ENCODE peak calls at places on chromosomes 6 and 20, in seven cellular contexts. One of them, this sample, is unnamed.

GRCh38 chr20:44746367-44747165 is 901 bp downstream of the KCNK15 start:
- DNase-seq in Calu3: peak; percentile 71
- DNase-seq in stimulated activated CD4-positive, alpha-beta T cell treated with anti-CD3 and anti-CD28 coated beads, TNF-alpha, amount 100 ng/mL, for 4 hours: no peak
- DNase-seq in stimulated activated naive B cell treated with anti-CD40 and anti-IgM and Interleukin-4, amounts not matched to agents 10 μg/mL and 1 μg/mL and 100 μg/mL, for 72 hours: no peak
- DNase-seq in AG09309: no peak
- DNase-seq in NCI-H82: peak; percentile 41
- DNase-seq in AML-193: no peak
- DNase-seq in this sample: no peak

GRCh38 chr6:3618300-3619041 is 133.0 kb downstream of the PXDC1 start:
- DNase-seq in AG09309: no peak
- DNase-seq in stimulated activated naive B cell treated with anti-CD40 and anti-IgM and Interleukin-4, amounts not matched to agents 10 μg/mL and 1 μg/mL and 100 μg/mL, for 72 hours: no peak
- DNase-seq in stimulated activated CD4-positive, alpha-beta T cell treated with anti-CD3 and anti-CD28 coated beads, TNF-alpha, amount 100 ng/mL, for 4 hours: no peak
- DNase-seq in Calu3: no peak
- DNase-seq in AML-193: no peak
- DNase-seq in NCI-H82: peak; percentile 96
- DNase-seq in this sample: no peak

GRCh38 chr6:27279513-27280063 is 32.1 kb downstream of the PRSS16 start:
- DNase-seq in AML-193: no peak
- DNase-seq in AG09309: no peak
- DNase-seq in stimulated activated CD4-positive, alpha-beta T cell treated with anti-CD3 and anti-CD28 coated beads, TNF-alpha, amount 100 ng/mL, for 4 hours: no peak
- DNase-seq in NCI-H82: peak; percentile 29
- DNase-seq in stimulated activated naive B cell treated with anti-CD40 and anti-IgM and Interleukin-4, amounts not matched to agents 10 μg/mL and 1 μg/mL and 100 μg/mL, for 72 hours: no peak
- DNase-seq in Calu3: peak; percentile 43
- DNase-seq in this sample: no peak

GRCh38 chr6:134959603-134960002 is 9.7 kb upstream of the ALDH8A1 start:
- DNase-seq in AML-193: no peak
- DNase-seq in NCI-H82: no peak
- DNase-seq in stimulated activated naive B cell treated with anti-CD40 and anti-IgM and Interleukin-4, amounts not matched to agents 10 μg/mL and 1 μg/mL and 100 μg/mL, for 72 hours: no peak
- DNase-seq in AG09309: no peak
- DNase-seq in Calu3: no peak
- DNase-seq in stimulated activated CD4-positive, alpha-beta T cell treated with anti-CD3 and anti-CD28 coated beads, TNF-alpha, amount 100 ng/mL, for 4 hours: no peak
- DNase-seq in this sample: no peak

GRCh38 chr6:47603995-47604394 is 94.4 kb upstream of the ADGRF4 start:
- DNase-seq in stimulated activated CD4-positive, alpha-beta T cell treated with anti-CD3 and anti-CD28 coated beads, TNF-alpha, amount 100 ng/mL, for 4 hours: no peak
- DNase-seq in Calu3: no peak
- DNase-seq in stimulated activated naive B cell treated with anti-CD40 and anti-IgM and Interleukin-4, amounts not matched to agents 10 μg/mL and 1 μg/mL and 100 μg/mL, for 72 hours: no peak
- DNase-seq in NCI-H82: no peak
- DNase-seq in AG09309: no peak
- DNase-seq in AML-193: no peak
- DNase-seq in this sample: no peak

GRCh38 chr20:64038579-64039292 is 2.8 kb downstream of the C20orf204 start:
- DNase-seq in AG09309: no peak
- DNase-seq in stimulated activated CD4-positive, alpha-beta T cell treated with anti-CD3 and anti-CD28 coated beads, TNF-alpha, amount 100 ng/mL, for 4 hours: peak; percentile 73
- DNase-seq in NCI-H82: peak; percentile 84
- DNase-seq in AML-193: peak; percentile 61
- DNase-seq in Calu3: peak; percentile 94
- DNase-seq in stimulated activated naive B cell treated with anti-CD40 and anti-IgM and Interleukin-4, amounts not matched to agents 10 μg/mL and 1 μg/mL and 100 μg/mL, for 72 hours: peak; percentile 68
- DNase-seq in this sample: peak; percentile 42

GRCh38 chr20:5069141-5069806 is 50.5 kb downstream of the PCNA start:
- DNase-seq in stimulated activated CD4-positive, alpha-beta T cell treated with anti-CD3 and anti-CD28 coated beads, TNF-alpha, amount 100 ng/mL, for 4 hours: no peak
- DNase-seq in stimulated activated naive B cell treated with anti-CD40 and anti-IgM and Interleukin-4, amounts not matched to agents 10 μg/mL and 1 μg/mL and 100 μg/mL, for 72 hours: no peak
- DNase-seq in AML-193: no peak
- DNase-seq in Calu3: no peak
- DNase-seq in NCI-H82: no peak
- DNase-seq in AG09309: no peak
- DNase-seq in this sample: no peak

GRCh38 chr6:161198781-161199505 is 74.9 kb downstream of the AGPAT4 start:
- DNase-seq in AML-193: no peak
- DNase-seq in AG09309: no peak
- DNase-seq in NCI-H82: no peak
- DNase-seq in stimulated activated naive B cell treated with anti-CD40 and anti-IgM and Interleukin-4, amounts not matched to agents 10 μg/mL and 1 μg/mL and 100 μg/mL, for 72 hours: no peak
- DNase-seq in Calu3: no peak
- DNase-seq in stimulated activated CD4-positive, alpha-beta T cell treated with anti-CD3 and anti-CD28 coated beads, TNF-alpha, amount 100 ng/mL, for 4 hours: no peak
- DNase-seq in this sample: no peak

GRCh38 chr20:34744340-34744739 is 40.2 kb downstream of the TP53INP2 start:
- DNase-seq in stimulated activated CD4-positive, alpha-beta T cell treated with anti-CD3 and anti-CD28 coated beads, TNF-alpha, amount 100 ng/mL, for 4 hours: no peak
- DNase-seq in stimulated activated naive B cell treated with anti-CD40 and anti-IgM and Interleukin-4, amounts not matched to agents 10 μg/mL and 1 μg/mL and 100 μg/mL, for 72 hours: no peak
- DNase-seq in AG09309: no peak
- DNase-seq in NCI-H82: no peak
- DNase-seq in Calu3: no peak
- DNase-seq in AML-193: no peak
- DNase-seq in this sample: no peak

GRCh38 chr6:128361378-128361777 is 159.0 kb downstream of the PTPRK start:
- DNase-seq in AG09309: no peak
- DNase-seq in AML-193: no peak
- DNase-seq in Calu3: no peak
- DNase-seq in stimulated activated CD4-positive, alpha-beta T cell treated with anti-CD3 and anti-CD28 coated beads, TNF-alpha, amount 100 ng/mL, for 4 hours: no peak
- DNase-seq in NCI-H82: no peak
- DNase-seq in stimulated activated naive B cell treated with anti-CD40 and anti-IgM and Interleukin-4, amounts not matched to agents 10 μg/mL and 1 μg/mL and 100 μg/mL, for 72 hours: no peak
- DNase-seq in this sample: no peak

GRCh38 chr6:31968791-31969711 is 2.9 kb downstream of the DXO start:
- DNase-seq in AG09309: no peak
- DNase-seq in stimulated activated CD4-positive, alpha-beta T cell treated with anti-CD3 and anti-CD28 coated beads, TNF-alpha, amount 100 ng/mL, for 4 hours: no peak
- DNase-seq in NCI-H82: no peak
- DNase-seq in stimulated activated naive B cell treated with anti-CD40 and anti-IgM and Interleukin-4, amounts not matched to agents 10 μg/mL and 1 μg/mL and 100 μg/mL, for 72 hours: no peak
- DNase-seq in Calu3: no peak
- DNase-seq in AML-193: no peak
- DNase-seq in this sample: no peak

GRCh38 chr6:87922191-87922946 is 125.3 kb upstream of the SPACA1 start:
- DNase-seq in NCI-H82: no peak
- DNase-seq in AML-193: no peak
- DNase-seq in stimulated activated CD4-positive, alpha-beta T cell treated with anti-CD3 and anti-CD28 coated beads, TNF-alpha, amount 100 ng/mL, for 4 hours: no peak
- DNase-seq in AG09309: no peak
- DNase-seq in stimulated activated naive B cell treated with anti-CD40 and anti-IgM and Interleukin-4, amounts not matched to agents 10 μg/mL and 1 μg/mL and 100 μg/mL, for 72 hours: no peak
- DNase-seq in Calu3: no peak
- DNase-seq in this sample: no peak

GRCh38 chr20:50394569-50394968 is 115.6 kb upstream of the PTPN1 start:
- DNase-seq in Calu3: no peak
- DNase-seq in NCI-H82: no peak
- DNase-seq in stimulated activated naive B cell treated with anti-CD40 and anti-IgM and Interleukin-4, amounts not matched to agents 10 μg/mL and 1 μg/mL and 100 μg/mL, for 72 hours: peak; percentile 20
- DNase-seq in AG09309: no peak
- DNase-seq in stimulated activated CD4-positive, alpha-beta T cell treated with anti-CD3 and anti-CD28 coated beads, TNF-alpha, amount 100 ng/mL, for 4 hours: no peak
- DNase-seq in AML-193: peak; percentile 77
- DNase-seq in this sample: no peak

GRCh38 chr6:150208606-150209352 is 65.9 kb downstream of the PPP1R14C start:
- DNase-seq in NCI-H82: no peak
- DNase-seq in AML-193: no peak
- DNase-seq in stimulated activated naive B cell treated with anti-CD40 and anti-IgM and Interleukin-4, amounts not matched to agents 10 μg/mL and 1 μg/mL and 100 μg/mL, for 72 hours: no peak
- DNase-seq in stimulated activated CD4-positive, alpha-beta T cell treated with anti-CD3 and anti-CD28 coated beads, TNF-alpha, amount 100 ng/mL, for 4 hours: no peak
- DNase-seq in Calu3: no peak
- DNase-seq in AG09309: no peak
- DNase-seq in this sample: no peak

GRCh38 chr6:7196019-7196402 is 88.2 kb downstream of the RREB1 start:
- DNase-seq in NCI-H82: no peak
- DNase-seq in Calu3: no peak
- DNase-seq in AML-193: no peak
- DNase-seq in stimulated activated CD4-positive, alpha-beta T cell treated with anti-CD3 and anti-CD28 coated beads, TNF-alpha, amount 100 ng/mL, for 4 hours: no peak
- DNase-seq in AG09309: no peak
- DNase-seq in stimulated activated naive B cell treated with anti-CD40 and anti-IgM and Interleukin-4, amounts not matched to agents 10 μg/mL and 1 μg/mL and 100 μg/mL, for 72 hours: no peak
- DNase-seq in this sample: no peak

GRCh38 chr20:51660741-51661608 is 107.2 kb downstream of the ATP9A start:
- DNase-seq in AG09309: peak; percentile 89
- DNase-seq in stimulated activated CD4-positive, alpha-beta T cell treated with anti-CD3 and anti-CD28 coated beads, TNF-alpha, amount 100 ng/mL, for 4 hours: no peak
- DNase-seq in stimulated activated naive B cell treated with anti-CD40 and anti-IgM and Interleukin-4, amounts not matched to agents 10 μg/mL and 1 μg/mL and 100 μg/mL, for 72 hours: no peak
- DNase-seq in AML-193: no peak
- DNase-seq in Calu3: no peak
- DNase-seq in NCI-H82: no peak
- DNase-seq in this sample: no peak

GRCh38 chr6:87315071-87315470 is 7.3 kb upstream of the SMIM8 start:
- DNase-seq in Calu3: no peak
- DNase-seq in stimulated activated naive B cell treated with anti-CD40 and anti-IgM and Interleukin-4, amounts not matched to agents 10 μg/mL and 1 μg/mL and 100 μg/mL, for 72 hours: no peak
- DNase-seq in NCI-H82: no peak
- DNase-seq in AML-193: no peak
- DNase-seq in stimulated activated CD4-positive, alpha-beta T cell treated with anti-CD3 and anti-CD28 coated beads, TNF-alpha, amount 100 ng/mL, for 4 hours: no peak
- DNase-seq in AG09309: no peak
- DNase-seq in this sample: no peak

GRCh38 chr6:20200761-20201160 is 11.5 kb downstream of the MBOAT1 start:
- DNase-seq in NCI-H82: no peak
- DNase-seq in AG09309: no peak
- DNase-seq in Calu3: no peak
- DNase-seq in stimulated activated CD4-positive, alpha-beta T cell treated with anti-CD3 and anti-CD28 coated beads, TNF-alpha, amount 100 ng/mL, for 4 hours: no peak
- DNase-seq in AML-193: no peak
- DNase-seq in stimulated activated naive B cell treated with anti-CD40 and anti-IgM and Interleukin-4, amounts not matched to agents 10 μg/mL and 1 μg/mL and 100 μg/mL, for 72 hours: no peak
- DNase-seq in this sample: no peak

GRCh38 chr6:38080349-38080748 is 260.8 kb downstream of the ZFAND3 start:
- DNase-seq in AG09309: no peak
- DNase-seq in Calu3: no peak
- DNase-seq in stimulated activated naive B cell treated with anti-CD40 and anti-IgM and Interleukin-4, amounts not matched to agents 10 μg/mL and 1 μg/mL and 100 μg/mL, for 72 hours: no peak
- DNase-seq in NCI-H82: no peak
- DNase-seq in stimulated activated CD4-positive, alpha-beta T cell treated with anti-CD3 and anti-CD28 coated beads, TNF-alpha, amount 100 ng/mL, for 4 hours: no peak
- DNase-seq in AML-193: no peak
- DNase-seq in this sample: no peak

GRCh38 chr6:42049116-42049809 is 1.1 kb upstream of the TAF8 start:
- DNase-seq in NCI-H82: no peak
- DNase-seq in stimulated activated naive B cell treated with anti-CD40 and anti-IgM and Interleukin-4, amounts not matched to agents 10 μg/mL and 1 μg/mL and 100 μg/mL, for 72 hours: no peak
- DNase-seq in stimulated activated CD4-positive, alpha-beta T cell treated with anti-CD3 and anti-CD28 coated beads, TNF-alpha, amount 100 ng/mL, for 4 hours: no peak
- DNase-seq in Calu3: no peak
- DNase-seq in AML-193: no peak
- DNase-seq in AG09309: no peak
- DNase-seq in this sample: no peak

GRCh38 chr6:43977404-43978111 is 149.7 kb downstream of the MRPL14 start:
- DNase-seq in NCI-H82: no peak
- DNase-seq in AML-193: no peak
- DNase-seq in stimulated activated naive B cell treated with anti-CD40 and anti-IgM and Interleukin-4, amounts not matched to agents 10 μg/mL and 1 μg/mL and 100 μg/mL, for 72 hours: peak; percentile 53
- DNase-seq in AG09309: no peak
- DNase-seq in Calu3: no peak
- DNase-seq in stimulated activated CD4-positive, alpha-beta T cell treated with anti-CD3 and anti-CD28 coated beads, TNF-alpha, amount 100 ng/mL, for 4 hours: no peak
- DNase-seq in this sample: no peak

GRCh38 chr6:8536122-8536521 is 100.8 kb upstream of the SLC35B3 start:
- DNase-seq in AML-193: no peak
- DNase-seq in Calu3: no peak
- DNase-seq in NCI-H82: no peak
- DNase-seq in stimulated activated naive B cell treated with anti-CD40 and anti-IgM and Interleukin-4, amounts not matched to agents 10 μg/mL and 1 μg/mL and 100 μg/mL, for 72 hours: no peak
- DNase-seq in stimulated activated CD4-positive, alpha-beta T cell treated with anti-CD3 and anti-CD28 coated beads, TNF-alpha, amount 100 ng/mL, for 4 hours: no peak
- DNase-seq in AG09309: no peak
- DNase-seq in this sample: no peak